ENCODE peak calls at places on chromosomes 11 and 22, in ten cellular contexts. K is SJSA1; W is Peyer's patch; D is ovary; R is mucosa of descending colon; L is A549; P is SK-N-SH; I is CD8-positive, alpha-beta memory T cell; B is CD4-positive, alpha-beta memory T cell; Q is IMR-90. A is an unnamed sample. For H3K4me1, the result is how much of the 10 kb centered on the place peaks cover.

GRCh38 chr22:49789289-49790141 is 38.2 kb downstream of the BRD1 start:
- DNase-seq in W (peak), I (peak), L (no peak), D (peak), B (peak), R (peak), P (peak), Q (peak), K (no peak), A (no peak)

GRCh38 chr11:5841797-5842196 is at the start of gene OR52E6:
- DNase-seq in Q (no peak), B (no peak), R (no peak), I (no peak), L (no peak), P (no peak), W (no peak), D (no peak), K (no peak), A (no peak)

GRCh38 chr11:74024630-74025029 is 15.7 kb upstream of the UCP3 start:
- DNase-seq in K (peak), I (no peak), R (peak), Q (peak), L (no peak), W (peak), B (no peak), P (no peak), D (no peak), A (no peak)

GRCh38 chr11:40030867-40031266 is 1428.6 kb downstream of the LRRC4C start:
- DNase-seq in I (no peak), Q (no peak), W (no peak), B (no peak), K (no peak), L (no peak), D (no peak), R (no peak), P (no peak), A (no peak)

GRCh38 chr22:44363214-44363979 is 50.6 kb upstream of the SHISAL1 start:
- DNase-seq in L (peak), W (peak), I (no peak), K (peak), B (no peak), R (peak), P (peak), Q (peak), D (peak), A (peak)

GRCh38 chr11:120304526-120304925 is 20.6 kb upstream of the TLCD5 start:
- DNase-seq in B (no peak), Q (peak), L (peak), K (no peak), R (no peak), W (no peak), P (no peak), D (no peak), I (no peak), A (no peak)

GRCh38 chr11:35826949-35827348 is 116.9 kb upstream of the LDLRAD3 start:
- DNase-seq in D (no peak), R (no peak), B (no peak), P (no peak), W (no peak), L (no peak), K (no peak), Q (no peak), I (no peak), A (peak)

GRCh38 chr11:111320728-111321568 is 22.6 kb downstream of the POU2AF3 start:
- DNase-seq in W (peak), B (no peak), K (no peak), I (no peak), R (no peak), D (no peak), P (no peak), Q (no peak), L (no peak), A (peak)

GRCh38 chr22:35921777-35922176 is 106.8 kb downstream of the RBFOX2 start:
- DNase-seq in L (peak), W (peak), B (peak), R (peak), I (no peak), K (peak), P (peak), Q (peak), D (peak), A (peak)

GRCh38 chr11:41536001-41536568 is 76.6 kb upstream of the LRRC4C start:
- DNase-seq in D (no peak), B (no peak), K (no peak), I (no peak), L (no peak), Q (no peak), P (no peak), R (no peak), W (no peak), A (no peak)

GRCh38 chr22:49206281-49206680 is 621.4 kb downstream of the BRD1 start:
- DNase-seq in P (no peak), W (peak), B (no peak), R (no peak), Q (no peak), K (no peak), L (no peak), D (no peak), I (no peak), A (no peak)

GRCh38 chr11:113555071-113555739 is 80.0 kb upstream of the DRD2 start:
- DNase-seq in R (no peak), I (no peak), D (no peak), W (no peak), B (no peak), K (no peak), P (no peak), Q (no peak), L (no peak), A (no peak)

GRCh38 chr11:111905391-111905790 is 6.2 kb downstream of the CRYAB start:
- DNase-seq in R (no peak), P (no peak), Q (peak), L (no peak), W (no peak), D (no peak), I (no peak), B (no peak), K (no peak), A (no peak)

GRCh38 chr11:116328851-116329250 is 443.9 kb downstream of the BUD13 start:
- DNase-seq in D (no peak), W (no peak), K (no peak), I (no peak), L (no peak), B (no peak), P (no peak), Q (no peak), R (no peak), A (no peak)

GRCh38 chr11:113173023-113173594 is 141.3 kb upstream of the TTC12 start:
- DNase-seq in P (peak), R (no peak), Q (no peak), D (no peak), W (no peak), B (no peak), K (no peak), I (no peak), L (no peak), A (no peak)

GRCh38 chr11:103069367-103069766 is 22.6 kb downstream of the DCUN1D5 start:
- DNase-seq in R (no peak), I (no peak), K (no peak), P (no peak), B (no peak), D (no peak), L (no peak), Q (no peak), W (no peak), A (no peak)

DNA sequence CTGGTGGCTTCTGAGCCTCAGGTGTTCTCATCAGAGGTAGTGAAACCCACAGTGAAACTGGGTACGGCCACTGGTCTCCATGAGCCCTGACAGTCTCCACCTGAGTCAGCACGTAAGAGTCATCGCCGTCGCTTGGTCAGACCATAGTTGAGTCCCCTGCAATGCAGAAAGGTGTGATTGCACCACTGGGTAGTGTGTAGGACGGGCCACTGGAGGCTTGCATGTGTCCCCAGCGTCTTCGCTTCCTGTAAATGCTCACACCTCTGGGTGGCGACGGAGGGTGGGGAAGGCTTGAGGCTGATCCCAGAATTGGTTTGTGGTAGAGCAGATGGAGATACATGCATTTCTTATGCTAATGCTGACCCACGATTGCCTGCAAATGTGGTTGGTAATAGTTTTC is 26.4 kb downstream of the CTTN start:
- DNase-seq in L (no peak), I (no peak), W (no peak), P (no peak), D (no peak), B (no peak), R (no peak), K (no peak), Q (no peak), A (no peak)
- H3K4me1 ChIP-seq in L (under half), I (under half), W (under half), P (under half), D (under half), B (under half), R (under half), K (under half), Q (under half), A (under half)

GRCh38 chr22:27873476-27873875 is 45.6 kb downstream of the PITPNB start:
- DNase-seq in L (no peak), D (peak), R (no peak), Q (no peak), K (no peak), I (no peak), P (no peak), W (no peak), B (no peak), A (no peak)

GRCh38 chr22:27868738-27869282 is 50.2 kb downstream of the PITPNB start:
- DNase-seq in I (no peak), Q (no peak), W (no peak), D (no peak), K (no peak), B (no peak), R (no peak), L (no peak), P (no peak), A (no peak)

GRCh38 chr22:27872488-27872887 is 46.6 kb downstream of the PITPNB start:
- DNase-seq in Q (no peak), W (no peak), L (no peak), I (no peak), P (no peak), D (no peak), R (no peak), K (no peak), B (no peak), A (no peak)

GRCh38 chr22:27870234-27871191 is 48.5 kb downstream of the PITPNB start:
- DNase-seq in R (no peak), K (no peak), B (no peak), L (no peak), D (no peak), I (no peak), Q (no peak), W (no peak), P (no peak), A (no peak)

DNA sequence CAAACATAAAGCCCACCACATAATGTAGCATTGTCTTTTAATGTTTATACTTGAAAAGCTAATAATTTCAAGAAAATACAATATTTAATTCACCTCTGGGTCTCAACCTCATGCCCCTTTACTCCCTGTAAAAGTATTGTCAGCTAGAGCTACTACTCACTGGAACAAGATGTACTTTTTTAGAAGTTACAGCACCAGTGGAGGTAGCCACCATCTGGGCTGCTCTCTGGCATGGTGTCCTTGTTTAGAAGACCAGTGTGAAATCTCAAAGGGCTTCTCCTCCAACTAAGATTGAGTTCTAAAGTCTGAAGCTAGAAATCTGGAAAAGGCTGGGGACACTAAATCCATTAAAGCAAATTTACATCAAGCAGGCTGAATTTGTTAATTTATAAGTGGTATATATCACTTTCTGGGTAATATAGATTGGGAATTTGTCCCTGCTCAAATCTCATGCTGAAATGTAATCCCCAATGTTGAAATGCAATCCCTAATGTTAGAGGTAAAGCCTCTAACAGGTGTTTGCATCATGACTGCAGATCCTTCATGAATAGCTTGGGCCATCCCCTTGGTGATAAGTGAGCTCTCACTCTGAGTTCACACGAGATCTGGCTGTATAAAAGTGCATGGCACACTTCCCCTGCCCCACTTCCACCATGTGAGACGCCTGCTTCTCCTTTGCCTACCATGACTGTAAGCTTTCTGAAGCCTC is 47.6 kb downstream of the PITPNB start:
- DNase-seq in P (no peak), L (no peak), Q (no peak), I (no peak), W (no peak), D (no peak), R (no peak), B (no peak), K (no peak), A (no peak)
- H3K4me1 ChIP-seq in P (under half), L (under half), Q (under half), I (under half), W (under half), D (under half), R (under half), B (under half), K (under half), A (under half)

GRCh38 chr11:57424137-57424801 is 2.7 kb downstream of the SLC43A3 start:
- DNase-seq in W (no peak), R (no peak), D (no peak), Q (no peak), P (no peak), B (no peak), K (no peak), I (no peak), L (no peak), A (no peak)
- H3K4me1 ChIP-seq in W (under half), R (under half), D (under half), Q (under half), P (under half), B (under half), K (under half), I (under half), L (under half), A (under half)

DNA sequence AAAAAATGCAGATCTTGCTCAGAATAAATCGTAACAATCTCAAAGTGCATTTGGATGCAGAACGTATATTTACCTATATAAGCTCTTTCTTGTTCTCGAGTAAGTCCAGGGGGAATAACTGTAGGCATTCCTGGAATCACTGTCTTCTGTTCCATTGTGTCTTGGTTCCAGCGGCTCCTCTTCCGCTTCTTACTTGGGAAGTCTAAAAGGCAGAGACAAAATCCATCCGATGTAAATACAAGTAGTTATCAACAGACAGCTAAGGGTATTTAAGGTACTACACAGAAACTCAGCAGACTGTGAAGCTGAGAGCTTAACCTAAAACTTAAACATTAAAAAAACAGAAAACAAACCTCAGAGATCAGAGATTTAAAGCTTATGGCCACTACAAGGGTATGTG is 1.9 kb downstream of the SF1 start:
- DNase-seq in W (no peak), D (no peak), L (no peak), Q (no peak), I (no peak), K (no peak), B (no peak), R (no peak), P (no peak), A (no peak)
- H3K4me1 ChIP-seq in W (under half), D (under half), L (under half), Q (under half), I (half or more), K (under half), B (half or more), R (under half), P (under half), A (under half)

GRCh38 chr11:118818130-118818529 is 27.2 kb upstream of the DDX6 start:
- DNase-seq in K (no peak), I (no peak), D (no peak), P (no peak), L (no peak), W (no peak), R (no peak), B (no peak), Q (no peak), A (no peak)

GRCh38 chr11:118819687-118820086 is 28.7 kb upstream of the DDX6 start:
- DNase-seq in P (no peak), K (no peak), D (no peak), B (no peak), Q (no peak), W (no peak), R (no peak), L (no peak), I (no peak), A (no peak)

DNA sequence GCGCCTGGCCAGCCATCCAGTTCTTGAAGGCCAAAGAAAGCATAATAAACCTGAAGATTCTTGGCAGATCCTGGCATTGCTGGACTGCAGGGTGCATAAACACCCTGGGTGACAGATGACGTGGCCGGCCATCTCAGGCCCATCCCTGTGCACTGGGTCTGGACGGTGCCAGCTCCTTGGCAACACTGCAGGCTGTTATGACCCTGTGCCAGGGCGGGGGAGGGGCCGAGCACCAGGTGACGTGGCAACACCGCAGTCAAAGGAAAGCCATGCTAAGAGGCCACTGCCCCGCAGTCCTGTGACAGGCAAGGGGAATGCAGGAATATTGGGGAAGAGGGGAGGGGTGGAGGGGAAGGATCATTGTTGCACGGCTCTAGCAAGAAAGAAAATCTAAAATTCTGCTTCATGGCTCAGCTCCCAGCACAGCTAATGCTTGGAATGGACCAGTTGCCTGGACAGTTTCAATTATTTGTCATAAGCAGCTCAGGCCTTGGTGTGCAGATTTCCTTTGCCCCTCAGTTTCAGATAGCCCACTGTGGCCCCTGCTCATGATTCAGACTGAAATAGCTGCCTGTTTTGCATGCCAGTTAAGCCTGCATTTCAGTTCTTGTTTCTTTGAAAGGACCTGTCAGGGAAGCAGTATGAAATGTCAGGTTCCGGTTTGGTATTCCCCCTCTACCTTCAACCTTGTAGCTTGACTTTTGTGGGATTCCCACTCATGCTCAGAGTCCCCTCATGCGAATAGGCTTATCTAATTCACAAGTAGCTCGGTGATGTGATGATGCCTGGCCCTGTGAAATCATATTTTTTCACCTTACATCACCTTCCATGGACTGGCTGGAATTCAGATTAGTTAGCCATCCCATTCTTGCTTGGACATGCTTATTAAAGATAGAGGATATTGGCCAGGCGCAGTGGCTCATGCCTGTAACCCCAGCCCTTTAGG is 29.7 kb upstream of the DDX6 start:
- DNase-seq in D (no peak), R (peak), Q (no peak), I (no peak), B (no peak), K (no peak), P (peak), L (no peak), W (peak), A (peak)
- H3K4me1 ChIP-seq in D (under half), R (under half), Q (under half), I (under half), B (under half), K (under half), P (under half), L (under half), W (under half), A (under half)

GRCh38 chr22:32478994-32479393 is 4.4 kb downstream of the FBXO7 start:
- DNase-seq in B (no peak), K (no peak), I (no peak), R (no peak), D (no peak), W (no peak), Q (peak), L (no peak), P (no peak), A (no peak)
- H3K4me1 ChIP-seq in B (half or more), K (under half), I (under half), R (under half), D (under half), W (under half), Q (under half), L (under half), P (under half), A (under half)

GRCh38 chr11:13321431-13321830 is 43.8 kb downstream of the BMAL1 start:
- DNase-seq in I (no peak), D (no peak), L (no peak), Q (no peak), W (no peak), K (no peak), B (no peak), R (no peak), P (no peak), A (no peak)
- H3K4me1 ChIP-seq in I (under half), D (under half), L (under half), Q (under half), W (under half), K (under half), B (half or more), R (under half), P (under half), A (under half)

GRCh38 chr22:42947211-42947990 is 67.5 kb downstream of the PACSIN2 start:
- DNase-seq in D (peak), R (no peak), K (peak), L (peak), W (peak), B (no peak), I (no peak), Q (peak), P (no peak), A (peak)
- H3K4me1 ChIP-seq in D (under half), R (under half), K (under half), L (half or more), W (under half), B (under half), I (under half), Q (under half), P (under half), A (half or more)

DNA sequence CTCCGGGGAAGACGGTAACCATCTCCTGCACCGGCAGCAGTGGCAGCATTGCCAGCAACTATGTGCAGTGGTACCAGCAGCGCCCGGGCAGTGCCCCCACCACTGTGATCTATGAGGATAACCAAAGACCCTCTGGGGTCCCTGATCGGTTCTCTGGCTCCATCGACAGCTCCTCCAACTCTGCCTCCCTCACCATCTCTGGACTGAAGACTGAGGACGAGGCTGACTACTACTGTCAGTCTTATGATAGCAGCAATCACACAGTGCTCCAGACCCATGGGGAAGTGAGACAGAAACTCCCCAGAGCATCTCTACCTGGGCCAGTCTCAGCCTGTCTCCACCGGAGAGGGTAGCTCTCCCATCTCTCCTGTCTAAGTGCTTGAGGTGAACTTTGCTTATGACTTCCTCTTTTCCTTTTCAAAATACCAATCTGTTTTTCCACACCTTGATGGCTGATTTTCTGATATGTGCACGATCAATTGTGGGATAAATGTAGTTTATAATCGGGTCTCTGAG is 48.5 kb upstream of the VPREB1 start:
- DNase-seq in L (no peak), W (peak), R (no peak), D (no peak), K (no peak), P (no peak), I (no peak), B (no peak), Q (no peak), A (no peak)
- H3K4me1 ChIP-seq in L (under half), W (under half), R (under half), D (under half), K (under half), P (under half), I (under half), B (under half), Q (under half), A (under half)

GRCh38 chr11:72245232-72245816 is 1.3 kb upstream of the PHOX2A start:
- DNase-seq in D (no peak), W (no peak), B (no peak), L (no peak), R (no peak), Q (no peak), K (no peak), P (no peak), I (no peak), A (peak)
- H3K4me1 ChIP-seq in D (under half), W (under half), B (under half), L (under half), R (under half), Q (under half), K (under half), P (under half), I (under half), A (under half)